ENCODE peak calls at places on chromosomes 7 and 10, in four cellular contexts. P is K562, E is GM12878, O is HepG2. H is an unnamed sample.

GRCh38 chr7:4960363-4960762 is 1.4 kb upstream of the MMD2 start:
- DNase-seq in O (no peak), P (no peak), E (no peak), H (no peak)

GRCh38 chr7:105673367-105674188 is 92.3 kb upstream of the EFCAB10 start:
- DNase-seq in O (no peak), P (no peak), E (no peak), H (no peak)

GRCh38 chr7:128459394-128459878 is 3.8 kb downstream of the HILPDA start:
- DNase-seq in P (peak), O (peak), E (peak), H (peak)

GRCh38 chr10:83983578-83984255 is 155.6 kb upstream of the GHITM start:
- DNase-seq in O (peak), P (peak), E (no peak), H (no peak)

GRCh38 chr7:121107923-121108498 is 119.5 kb downstream of the CPED1 start:
- DNase-seq in O (peak), P (peak), E (peak), H (no peak)

GRCh38 chr10:70461397-70462348 is 16.9 kb upstream of the PALD1 start:
- DNase-seq in O (peak), P (peak), E (no peak), H (no peak)

GRCh38 chr10:24691113-24691512 is 32.6 kb downstream of the ARHGAP21 start:
- DNase-seq in E (no peak), P (no peak), O (no peak), H (no peak)

GRCh38 chr7:2928256-2928612 is 84.1 kb upstream of the GNA12 start:
- DNase-seq in O (no peak), P (no peak), E (no peak), H (no peak)

GRCh38 chr10:7789390-7789789 is 1.4 kb downstream of the ATP5F1C start:
- DNase-seq in P (peak), E (no peak), O (peak), H (no peak)

GRCh38 chr10:95246582-95247051 is 44.2 kb downstream of the PDLIM1 start:
- DNase-seq in E (no peak), O (peak), P (peak), H (peak)

GRCh38 chr10:11335167-11335652 is 276.2 kb downstream of the USP6NL start:
- DNase-seq in E (no peak), P (peak), O (no peak), H (peak)

GRCh38 chr10:62072901-62073300 is 171.4 kb downstream of the ARID5B start:
- DNase-seq in P (no peak), O (no peak), E (no peak), H (no peak)

GRCh38 chr10:32077896-32078295 is 21.7 kb upstream of the KIF5B start:
- DNase-seq in E (no peak), P (no peak), O (peak), H (no peak)

GRCh38 chr7:36040679-36041078 is 112.4 kb upstream of the EEPD1 start:
- DNase-seq in P (no peak), O (no peak), E (no peak), H (no peak)

GRCh38 chr7:149414745-149415390 is 46.0 kb downstream of the ZNF777 start:
- DNase-seq in P (no peak), O (no peak), E (no peak), H (peak)

GRCh38 chr10:95278061-95278988 is 12.5 kb downstream of the PDLIM1 start:
- DNase-seq in P (peak), O (peak), E (no peak), H (no peak)

GRCh38 chr7:105215182-105215581 is 173.5 kb downstream of the SRPK2 start:
- DNase-seq in E (no peak), O (no peak), P (no peak), H (no peak)

GRCh38 chr7:10939911-10940747 is 33.5 kb upstream of the PHF14 start:
- DNase-seq in P (peak), E (peak), O (peak), H (peak)

GRCh38 chr7:82443801-82444219 is 233 bp upstream of the CACNA2D1 start:
- DNase-seq in O (no peak), E (no peak), P (no peak), H (no peak)

GRCh38 chr10:79104264-79104954 is 35.6 kb downstream of the ZMIZ1 start:
- DNase-seq in O (no peak), E (no peak), P (no peak), H (no peak)

GRCh38 chr7:26345202-26345601 is 53.5 kb downstream of the SNX10 start:
- DNase-seq in O (no peak), E (no peak), P (no peak), H (no peak)

GRCh38 chr10:11110499-11110898 is 92.8 kb downstream of the CELF2 start:
- DNase-seq in P (no peak), O (no peak), E (no peak), H (no peak)

GRCh38 chr10:102643346-102644065 is 773 bp upstream of the TRIM8 start:
- DNase-seq in P (peak), O (peak), E (no peak), H (no peak)
- TF ChIP-seq HDAC6 in P (no peak), O (no peak), E (no peak), H (no peak)

GRCh38 chr7:159032310-159032709 is 112.4 kb downstream of the VIPR2 start:
- DNase-seq in P (no peak), E (no peak), O (no peak), H (peak)

GRCh38 chr7:159033956-159034938 is 110.4 kb downstream of the VIPR2 start:
- DNase-seq in O (no peak), E (no peak), P (no peak), H (no peak)

GRCh38 chr7:159031750-159032149 is 112.9 kb downstream of the VIPR2 start:
- DNase-seq in O (no peak), P (no peak), E (no peak), H (no peak)

GRCh38 chr7:159033473-159033825 is 111.2 kb downstream of the VIPR2 start:
- DNase-seq in P (no peak), E (no peak), O (no peak), H (peak)

GRCh38 chr7:159032753-159033472 is 111.8 kb downstream of the VIPR2 start:
- DNase-seq in P (no peak), E (no peak), O (no peak), H (peak)
- TF ChIP-seq HDAC6 in P (no peak), E (no peak), O (no peak), H (no peak)

GRCh38 chr10:16602104-16602735 is 80.5 kb upstream of the C1QL3 start:
- DNase-seq in E (no peak), P (no peak), O (no peak), H (no peak)

GRCh38 chr10:16611037-16611436 is 89.4 kb upstream of the C1QL3 start:
- DNase-seq in O (no peak), E (no peak), P (no peak), H (no peak)

GRCh38 chr10:16609195-16609594 is 87.5 kb upstream of the C1QL3 start:
- DNase-seq in O (no peak), E (no peak), P (no peak), H (no peak)

GRCh38 chr10:16606923-16607322 is 85.2 kb upstream of the C1QL3 start:
- DNase-seq in P (peak), O (no peak), E (no peak), H (no peak)

DNA sequence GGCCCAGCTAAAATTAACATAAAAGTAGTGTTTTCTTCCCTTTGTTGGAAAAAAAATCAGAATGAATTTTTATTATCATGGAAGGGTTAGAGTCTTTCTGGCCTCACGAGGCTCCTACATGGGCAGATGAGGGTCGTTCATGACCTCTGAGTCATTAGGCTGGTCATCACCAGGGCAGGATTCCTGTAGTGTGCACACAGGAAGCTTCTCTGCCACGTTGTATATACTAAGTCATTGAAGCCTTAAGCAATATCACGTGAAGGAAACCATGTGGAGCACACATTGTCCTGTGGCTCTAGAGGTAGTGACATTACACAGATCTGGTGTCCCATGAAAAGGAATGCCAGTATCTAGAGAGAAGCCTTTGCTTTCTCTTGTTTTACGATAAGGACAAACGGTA is 84.7 kb upstream of the C1QL3 start:
- DNase-seq in E (no peak), O (no peak), P (no peak), H (no peak)
- TF ChIP-seq HDAC6 in E (no peak), O (no peak), P (no peak), H (no peak)

GRCh38 chr10:63468947-63469346 is 3.2 kb upstream of the JMJD1C start:
- DNase-seq in P (no peak), O (no peak), E (no peak), H (no peak)

GRCh38 chr10:63467833-63468232 is 2.1 kb upstream of the JMJD1C start:
- DNase-seq in E (no peak), O (no peak), P (no peak), H (no peak)

GRCh38 chr10:63465293-63466167 is at the start of gene JMJD1C:
- DNase-seq in E (no peak), P (peak), O (peak), H (peak)

GRCh38 chr10:63464402-63465292 is 1.1 kb downstream of the JMJD1C start:
- DNase-seq in E (no peak), P (peak), O (no peak), H (no peak)

GRCh38 chr10:63466168-63466935 is 575 bp upstream of the JMJD1C start:
- DNase-seq in O (peak), P (peak), E (no peak), H (no peak)
- TF ChIP-seq HDAC6 in O (no peak), P (no peak), E (no peak), H (no peak)

DNA sequence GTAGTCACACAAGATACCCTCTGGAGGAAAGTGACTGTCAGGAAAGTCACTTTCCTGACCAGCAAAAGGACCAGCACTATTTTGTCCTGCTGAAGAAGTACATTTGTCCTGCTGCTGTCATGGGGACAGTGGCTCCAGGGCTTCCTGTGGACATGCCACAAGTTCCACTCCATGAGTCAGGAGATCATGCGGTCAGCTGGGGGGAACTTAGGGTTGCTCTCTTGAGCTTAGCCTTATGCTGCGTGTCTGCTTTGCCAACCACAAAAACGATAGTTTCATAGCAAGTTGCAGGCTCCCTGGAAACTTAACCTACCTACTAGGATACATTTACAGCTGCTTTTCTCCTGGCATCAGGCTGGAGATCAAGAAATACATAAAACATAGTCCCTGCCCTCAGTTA is 19.8 kb upstream of the ALOX5 start:
- DNase-seq in E (no peak), O (no peak), P (peak), H (no peak)
- TF ChIP-seq HDAC6 in E (no peak), O (no peak), P (no peak), H (no peak)

GRCh38 chr10:3287566-3288445 is 115.2 kb upstream of the PITRM1 start:
- DNase-seq in E (no peak), P (no peak), O (no peak), H (no peak)
- TF ChIP-seq HDAC6 in E (no peak), P (no peak), O (no peak), H (no peak)

H was measured in H1.